ENCODE peak calls at places on chromosomes 3 and 15, in ten cellular contexts. Q is AG10803, O is spleen, B is epithelial cell of esophagus, H is MM.1S, L is heart left ventricle, C is GM23338, E is uterus, Y is lower lobe of right lung, I is cardiac muscle cell. K is an unnamed sample.

GRCh38 chr3:57692404-57693191 is at the start of gene DENND6A:
- DNase-seq in H (peak; percentile 97), I (peak; percentile 96), B (peak; percentile 89), L (peak; percentile 96), Y (peak; percentile 99), O (peak; percentile 100), Q (peak; percentile 92), C (peak; percentile 94), E (peak; percentile 93), K (no peak)

GRCh38 chr15:58313810-58314592 is 117.8 kb upstream of the LIPC start:
- DNase-seq in B (no peak), O (no peak), H (no peak), I (no peak), C (no peak), Q (no peak), E (no peak), L (no peak), Y (no peak), K (no peak)

GRCh38 chr3:99330281-99330680 is 308.1 kb upstream of the COL8A1 start:
- DNase-seq in Y (no peak), H (no peak), E (no peak), L (no peak), O (no peak), I (no peak), B (no peak), C (no peak), Q (no peak), K (no peak)

GRCh38 chr15:41258706-41259471 is 27.8 kb downstream of the CHP1 start:
- DNase-seq in I (peak; percentile 34), O (no peak), C (no peak), Q (peak; percentile 50), Y (peak; percentile 50), B (peak; percentile 72), H (no peak), E (no peak), L (no peak), K (peak; percentile 81)

GRCh38 chr3:55329849-55330248 is 157.3 kb downstream of the WNT5A start:
- DNase-seq in I (no peak), Q (peak; percentile 95), B (peak; percentile 25), O (no peak), E (no peak), Y (no peak), L (no peak), C (no peak), H (no peak), K (peak; percentile 68)

GRCh38 chr3:130835483-130835882 is 58.4 kb upstream of the ATP2C1 start:
- DNase-seq in H (no peak), E (no peak), O (no peak), Y (no peak), L (no peak), C (no peak), B (peak; percentile 69), Q (peak; percentile 3), I (no peak), K (no peak)

GRCh38 chr15:46059921-46060565 is 425.2 kb downstream of the SQOR start:
- DNase-seq in Y (no peak), H (no peak), L (no peak), B (no peak), E (peak; percentile 24), I (no peak), C (no peak), Q (no peak), O (no peak), K (no peak)

GRCh38 chr3:18237251-18238005 is 187.7 kb downstream of the SATB1 start:
- DNase-seq in C (no peak), Q (peak; percentile 17), O (no peak), H (no peak), I (peak; percentile 26), E (no peak), Y (no peak), L (no peak), B (peak; percentile 93), K (no peak)

GRCh38 chr3:126659915-126660886 is 5.3 kb upstream of the TXNRD3 start:
- DNase-seq in Y (no peak), O (no peak), L (no peak), E (no peak), B (peak; percentile 18), Q (no peak), C (peak; percentile 74), H (peak; percentile 42), I (no peak), K (no peak)
- TF ChIP-seq CTCF in Y (no peak), O (no peak), L (no peak), E (no peak), B (peak; percentile 39), Q (peak; percentile 30), C (peak; percentile 35), H (peak; percentile 43), I (peak; percentile 28), K (peak; percentile 41)

GRCh38 chr3:100941046-100941445 is 52.2 kb downstream of the ABI3BP start:
- DNase-seq in C (no peak), I (no peak), O (no peak), L (no peak), H (no peak), B (peak; percentile 92), Y (no peak), E (no peak), Q (no peak), K (no peak)
- H3K4me3 ChIP-seq in C (no peak overlapping the region), I (no peak overlapping the region), O (no peak overlapping the region), L (no peak overlapping the region), H (no peak overlapping the region), B (no peak overlapping the region), Y (no peak overlapping the region), E (no peak overlapping the region), Q (no peak overlapping the region), K (no peak overlapping the region)

GRCh38 chr3:196985954-196986885 is 17.6 kb upstream of the PIGZ start:
- DNase-seq in Q (no peak), C (no peak), H (no peak), O (no peak), I (no peak), E (no peak), Y (no peak), L (no peak), B (no peak), K (no peak)
- TF ChIP-seq CTCF in Q (peak; percentile 24), C (peak; percentile 8), H (no peak), O (no peak), I (peak; percentile 11), E (no peak), Y (no peak), L (no peak), B (peak; percentile 15), K (peak; percentile 34)

GRCh38 chr15:98866503-98866902 is 141.1 kb downstream of the PGPEP1L start:
- DNase-seq in L (no peak), Y (no peak), I (no peak), C (peak; percentile 66), B (no peak), E (peak; percentile 58), Q (peak; percentile 68), O (no peak), H (no peak), K (no peak)
- H3K4me3 ChIP-seq in L (peak overlapping the region; percentile 55), Y (peak overlapping the region; percentile 61), I (no peak overlapping the region), C (peak overlapping the region; percentile 56), B (no peak overlapping the region), E (peak overlapping the region; percentile 32), Q (peak overlapping the region; percentile 61), O (peak overlapping the region; percentile 74), H (peak overlapping the region; percentile 69), K (peak overlapping the region; percentile 59)

DNA sequence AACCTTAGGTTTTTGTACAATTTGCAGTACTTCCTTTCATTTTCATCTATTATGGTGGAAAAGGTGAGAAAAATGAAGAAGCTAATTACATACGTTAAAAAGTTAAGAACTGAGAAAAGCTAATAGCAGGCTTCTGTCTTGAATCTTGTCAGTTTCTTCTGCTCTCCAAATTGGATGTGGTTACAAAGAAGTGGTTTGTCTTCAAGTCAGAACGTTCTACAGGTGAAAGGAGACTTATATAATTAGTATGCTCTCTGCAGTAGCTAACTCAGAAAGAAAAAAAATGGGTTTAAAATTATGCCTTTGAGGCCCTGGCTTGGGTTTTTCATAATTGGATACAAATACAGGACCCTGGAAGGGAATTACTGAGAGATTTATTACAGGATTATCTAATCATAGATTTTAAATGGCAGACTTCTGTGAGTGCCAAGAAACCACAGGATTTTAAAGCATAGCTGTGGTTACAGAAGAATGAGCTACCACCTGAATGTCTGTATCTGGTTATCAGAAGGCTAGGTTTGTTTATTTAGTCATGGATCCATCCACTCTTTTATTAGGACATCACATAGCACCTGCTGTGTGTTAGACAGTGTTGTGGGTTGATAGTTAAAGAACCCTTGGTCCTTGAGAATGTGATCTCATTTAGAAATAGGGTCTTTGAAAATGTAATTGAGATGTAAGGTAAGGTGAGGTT is 528.1 kb upstream of the MCTP2 start:
- DNase-seq in O (no peak), I (no peak), H (no peak), C (no peak), Q (no peak), L (no peak), Y (no peak), E (no peak), B (peak; percentile 23), K (no peak)
- TF ChIP-seq CTCF in O (no peak), I (no peak), H (no peak), C (no peak), Q (no peak), L (no peak), Y (no peak), E (no peak), B (no peak), K (no peak)

GRCh38 chr3:45604999-45605398 is 10.4 kb downstream of the LIMD1 start:
- DNase-seq in C (no peak), Y (no peak), I (no peak), E (no peak), Q (no peak), H (no peak), O (peak; percentile 15), B (no peak), L (no peak), K (no peak)
- H3K4me3 ChIP-seq in C (no peak overlapping the region), Y (no peak overlapping the region), I (no peak overlapping the region), E (no peak overlapping the region), Q (no peak overlapping the region), H (no peak overlapping the region), O (no peak overlapping the region), B (no peak overlapping the region), L (no peak overlapping the region), K (no peak overlapping the region)

DNA sequence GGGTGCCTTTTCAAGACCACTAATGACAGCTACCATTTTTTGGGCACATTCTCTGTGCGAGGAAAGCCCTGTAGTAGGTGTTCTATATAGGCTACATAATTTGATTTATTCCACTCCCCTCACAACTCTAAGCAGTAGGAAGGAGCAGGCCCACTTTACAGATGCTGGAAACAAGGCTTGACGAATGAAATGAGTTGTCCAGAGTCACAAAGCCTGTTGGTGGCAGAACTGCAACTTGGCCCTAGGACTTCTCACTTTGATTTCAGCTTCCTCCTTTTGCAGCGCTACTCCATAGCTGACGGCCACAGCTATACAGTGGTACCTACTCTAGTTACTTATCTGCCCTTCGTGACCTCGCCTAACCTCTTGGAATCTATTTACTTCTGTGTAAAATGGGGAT is 2.6 kb upstream of the IRAK2 start:
- DNase-seq in I (no peak), Q (no peak), C (no peak), O (no peak), E (no peak), B (no peak), Y (no peak), H (no peak), L (no peak), K (no peak)
- TF ChIP-seq CTCF in I (no peak), Q (no peak), C (no peak), O (no peak), E (no peak), B (no peak), Y (no peak), H (no peak), L (no peak), K (no peak)

GRCh38 chr15:48974865-48975264 is 11.1 kb upstream of the SHC4 start:
- DNase-seq in Q (no peak), I (peak; percentile 54), L (no peak), H (no peak), C (peak; percentile 61), E (no peak), O (no peak), Y (no peak), B (no peak), K (no peak)
- H3K4me3 ChIP-seq in Q (no peak overlapping the region), I (no peak overlapping the region), L (no peak overlapping the region), H (no peak overlapping the region), C (peak overlapping the region; percentile 68), E (no peak overlapping the region), O (no peak overlapping the region), Y (no peak overlapping the region), B (no peak overlapping the region), K (no peak overlapping the region)